ENCODE peak calls at places on chromosomes 12 and 14, in eight cellular contexts. One of them, this sample, is unnamed.

GRCh38 chr12:84779169-84779568 is 133.4 kb downstream of the SLC6A15 start:
- DNase-seq in activated CD4-positive, CD25-positive, alpha-beta regulatory T cell treated with anti-CD3 and anti-CD28 coated beads, Interleukin-2, amount 50 U/mL, for 72 hours: no peak
- DNase-seq in activated naive CD4-positive, alpha-beta T cell treated with anti-CD3 and anti-CD28 coated beads, Interleukin-2, amount 10 ng/mL, durations not matched to agents 7 days and 5 days: no peak
- DNase-seq in Calu3: no peak
- DNase-seq in stimulated activated CD4-positive, alpha-beta T cell treated with anti-CD3 and anti-CD28 coated beads, TNF-alpha, amount 100 ng/mL, for 48 hours: no peak
- DNase-seq in Caco-2: no peak
- DNase-seq in NCI-H1436: no peak
- DNase-seq in NCI-H748 treated with DMSO at 0.1 percent for 48 hours: no peak
- DNase-seq in this sample: no peak

GRCh38 chr12:68180792-68181744 is 21.5 kb upstream of the IFNG start:
- DNase-seq in activated CD4-positive, CD25-positive, alpha-beta regulatory T cell treated with anti-CD3 and anti-CD28 coated beads, Interleukin-2, amount 50 U/mL, for 72 hours: no peak
- DNase-seq in activated naive CD4-positive, alpha-beta T cell treated with anti-CD3 and anti-CD28 coated beads, Interleukin-2, amount 10 ng/mL, durations not matched to agents 7 days and 5 days: peak
- DNase-seq in Calu3: no peak
- DNase-seq in stimulated activated CD4-positive, alpha-beta T cell treated with anti-CD3 and anti-CD28 coated beads, TNF-alpha, amount 100 ng/mL, for 48 hours: no peak
- DNase-seq in Caco-2: no peak
- DNase-seq in NCI-H1436: no peak
- DNase-seq in NCI-H748 treated with DMSO at 0.1 percent for 48 hours: no peak
- DNase-seq in this sample: peak

GRCh38 chr12:116431677-116432300 is 127.4 kb upstream of the MAP1LC3B2 start:
- DNase-seq in activated CD4-positive, CD25-positive, alpha-beta regulatory T cell treated with anti-CD3 and anti-CD28 coated beads, Interleukin-2, amount 50 U/mL, for 72 hours: no peak
- DNase-seq in activated naive CD4-positive, alpha-beta T cell treated with anti-CD3 and anti-CD28 coated beads, Interleukin-2, amount 10 ng/mL, durations not matched to agents 7 days and 5 days: no peak
- DNase-seq in Calu3: no peak
- DNase-seq in stimulated activated CD4-positive, alpha-beta T cell treated with anti-CD3 and anti-CD28 coated beads, TNF-alpha, amount 100 ng/mL, for 48 hours: no peak
- DNase-seq in Caco-2: peak
- DNase-seq in NCI-H1436: no peak
- DNase-seq in NCI-H748 treated with DMSO at 0.1 percent for 48 hours: no peak
- DNase-seq in this sample: no peak

GRCh38 chr14:101009531-101009930 is 106.0 kb upstream of the RTL1 start:
- DNase-seq in activated CD4-positive, CD25-positive, alpha-beta regulatory T cell treated with anti-CD3 and anti-CD28 coated beads, Interleukin-2, amount 50 U/mL, for 72 hours: no peak
- DNase-seq in activated naive CD4-positive, alpha-beta T cell treated with anti-CD3 and anti-CD28 coated beads, Interleukin-2, amount 10 ng/mL, durations not matched to agents 7 days and 5 days: no peak
- DNase-seq in Calu3: no peak
- DNase-seq in stimulated activated CD4-positive, alpha-beta T cell treated with anti-CD3 and anti-CD28 coated beads, TNF-alpha, amount 100 ng/mL, for 48 hours: no peak
- DNase-seq in Caco-2: no peak
- DNase-seq in NCI-H1436: no peak
- DNase-seq in NCI-H748 treated with DMSO at 0.1 percent for 48 hours: no peak
- DNase-seq in this sample: no peak

GRCh38 chr12:27343255-27344000 is 10.8 kb downstream of the BMAL2 start:
- DNase-seq in activated CD4-positive, CD25-positive, alpha-beta regulatory T cell treated with anti-CD3 and anti-CD28 coated beads, Interleukin-2, amount 50 U/mL, for 72 hours: no peak
- DNase-seq in activated naive CD4-positive, alpha-beta T cell treated with anti-CD3 and anti-CD28 coated beads, Interleukin-2, amount 10 ng/mL, durations not matched to agents 7 days and 5 days: no peak
- DNase-seq in Calu3: peak
- DNase-seq in stimulated activated CD4-positive, alpha-beta T cell treated with anti-CD3 and anti-CD28 coated beads, TNF-alpha, amount 100 ng/mL, for 48 hours: no peak
- DNase-seq in Caco-2: no peak
- DNase-seq in NCI-H1436: no peak
- DNase-seq in NCI-H748 treated with DMSO at 0.1 percent for 48 hours: no peak
- DNase-seq in this sample: no peak

GRCh38 chr12:113097716-113098427 is 37.7 kb downstream of the RASAL1 start:
- DNase-seq in activated CD4-positive, CD25-positive, alpha-beta regulatory T cell treated with anti-CD3 and anti-CD28 coated beads, Interleukin-2, amount 50 U/mL, for 72 hours: no peak
- DNase-seq in activated naive CD4-positive, alpha-beta T cell treated with anti-CD3 and anti-CD28 coated beads, Interleukin-2, amount 10 ng/mL, durations not matched to agents 7 days and 5 days: no peak
- DNase-seq in Calu3: no peak
- DNase-seq in stimulated activated CD4-positive, alpha-beta T cell treated with anti-CD3 and anti-CD28 coated beads, TNF-alpha, amount 100 ng/mL, for 48 hours: no peak
- DNase-seq in Caco-2: no peak
- DNase-seq in NCI-H1436: no peak
- DNase-seq in NCI-H748 treated with DMSO at 0.1 percent for 48 hours: no peak
- DNase-seq in this sample: no peak

GRCh38 chr12:68641138-68641537 is 30.4 kb downstream of the RAP1B start:
- DNase-seq in activated CD4-positive, CD25-positive, alpha-beta regulatory T cell treated with anti-CD3 and anti-CD28 coated beads, Interleukin-2, amount 50 U/mL, for 72 hours: no peak
- DNase-seq in activated naive CD4-positive, alpha-beta T cell treated with anti-CD3 and anti-CD28 coated beads, Interleukin-2, amount 10 ng/mL, durations not matched to agents 7 days and 5 days: peak
- DNase-seq in Calu3: peak
- DNase-seq in stimulated activated CD4-positive, alpha-beta T cell treated with anti-CD3 and anti-CD28 coated beads, TNF-alpha, amount 100 ng/mL, for 48 hours: peak
- DNase-seq in Caco-2: no peak
- DNase-seq in NCI-H1436: no peak
- DNase-seq in NCI-H748 treated with DMSO at 0.1 percent for 48 hours: no peak
- DNase-seq in this sample: no peak

GRCh38 chr12:27861428-27862167 is 81.6 kb upstream of the MANSC4 start:
- DNase-seq in activated CD4-positive, CD25-positive, alpha-beta regulatory T cell treated with anti-CD3 and anti-CD28 coated beads, Interleukin-2, amount 50 U/mL, for 72 hours: no peak
- DNase-seq in activated naive CD4-positive, alpha-beta T cell treated with anti-CD3 and anti-CD28 coated beads, Interleukin-2, amount 10 ng/mL, durations not matched to agents 7 days and 5 days: no peak
- DNase-seq in Calu3: no peak
- DNase-seq in stimulated activated CD4-positive, alpha-beta T cell treated with anti-CD3 and anti-CD28 coated beads, TNF-alpha, amount 100 ng/mL, for 48 hours: no peak
- DNase-seq in Caco-2: no peak
- DNase-seq in NCI-H1436: no peak
- DNase-seq in NCI-H748 treated with DMSO at 0.1 percent for 48 hours: no peak
- DNase-seq in this sample: no peak

GRCh38 chr12:100290016-100290415 is 23.0 kb downstream of the SCYL2 start:
- DNase-seq in activated CD4-positive, CD25-positive, alpha-beta regulatory T cell treated with anti-CD3 and anti-CD28 coated beads, Interleukin-2, amount 50 U/mL, for 72 hours: no peak
- DNase-seq in activated naive CD4-positive, alpha-beta T cell treated with anti-CD3 and anti-CD28 coated beads, Interleukin-2, amount 10 ng/mL, durations not matched to agents 7 days and 5 days: no peak
- DNase-seq in Calu3: no peak
- DNase-seq in stimulated activated CD4-positive, alpha-beta T cell treated with anti-CD3 and anti-CD28 coated beads, TNF-alpha, amount 100 ng/mL, for 48 hours: no peak
- DNase-seq in Caco-2: no peak
- DNase-seq in NCI-H1436: no peak
- DNase-seq in NCI-H748 treated with DMSO at 0.1 percent for 48 hours: no peak
- DNase-seq in this sample: no peak

GRCh38 chr12:24919346-24920001 is 29.4 kb downstream of the BCAT1 start:
- DNase-seq in activated CD4-positive, CD25-positive, alpha-beta regulatory T cell treated with anti-CD3 and anti-CD28 coated beads, Interleukin-2, amount 50 U/mL, for 72 hours: no peak
- DNase-seq in activated naive CD4-positive, alpha-beta T cell treated with anti-CD3 and anti-CD28 coated beads, Interleukin-2, amount 10 ng/mL, durations not matched to agents 7 days and 5 days: no peak
- DNase-seq in Calu3: no peak
- DNase-seq in stimulated activated CD4-positive, alpha-beta T cell treated with anti-CD3 and anti-CD28 coated beads, TNF-alpha, amount 100 ng/mL, for 48 hours: no peak
- DNase-seq in Caco-2: no peak
- DNase-seq in NCI-H1436: no peak
- DNase-seq in NCI-H748 treated with DMSO at 0.1 percent for 48 hours: no peak
- DNase-seq in this sample: no peak

GRCh38 chr12:57148469-57149308 is 1.3 kb upstream of the LRP1-AS start:
- DNase-seq in activated CD4-positive, CD25-positive, alpha-beta regulatory T cell treated with anti-CD3 and anti-CD28 coated beads, Interleukin-2, amount 50 U/mL, for 72 hours: no peak
- DNase-seq in activated naive CD4-positive, alpha-beta T cell treated with anti-CD3 and anti-CD28 coated beads, Interleukin-2, amount 10 ng/mL, durations not matched to agents 7 days and 5 days: no peak
- DNase-seq in Calu3: no peak
- DNase-seq in stimulated activated CD4-positive, alpha-beta T cell treated with anti-CD3 and anti-CD28 coated beads, TNF-alpha, amount 100 ng/mL, for 48 hours: no peak
- DNase-seq in Caco-2: peak
- DNase-seq in NCI-H1436: no peak
- DNase-seq in NCI-H748 treated with DMSO at 0.1 percent for 48 hours: no peak
- DNase-seq in this sample: no peak

GRCh38 chr14:79017561-79017960 is 847.4 kb downstream of the NRXN3 start:
- DNase-seq in activated CD4-positive, CD25-positive, alpha-beta regulatory T cell treated with anti-CD3 and anti-CD28 coated beads, Interleukin-2, amount 50 U/mL, for 72 hours: no peak
- DNase-seq in activated naive CD4-positive, alpha-beta T cell treated with anti-CD3 and anti-CD28 coated beads, Interleukin-2, amount 10 ng/mL, durations not matched to agents 7 days and 5 days: no peak
- DNase-seq in Calu3: no peak
- DNase-seq in stimulated activated CD4-positive, alpha-beta T cell treated with anti-CD3 and anti-CD28 coated beads, TNF-alpha, amount 100 ng/mL, for 48 hours: no peak
- DNase-seq in Caco-2: no peak
- DNase-seq in NCI-H1436: no peak
- DNase-seq in NCI-H748 treated with DMSO at 0.1 percent for 48 hours: no peak
- DNase-seq in this sample: no peak

GRCh38 chr12:87667378-87667777 is 361.8 kb downstream of the C12orf50 start:
- DNase-seq in activated CD4-positive, CD25-positive, alpha-beta regulatory T cell treated with anti-CD3 and anti-CD28 coated beads, Interleukin-2, amount 50 U/mL, for 72 hours: no peak
- DNase-seq in activated naive CD4-positive, alpha-beta T cell treated with anti-CD3 and anti-CD28 coated beads, Interleukin-2, amount 10 ng/mL, durations not matched to agents 7 days and 5 days: no peak
- DNase-seq in Calu3: peak
- DNase-seq in stimulated activated CD4-positive, alpha-beta T cell treated with anti-CD3 and anti-CD28 coated beads, TNF-alpha, amount 100 ng/mL, for 48 hours: no peak
- DNase-seq in Caco-2: no peak
- DNase-seq in NCI-H1436: no peak
- DNase-seq in NCI-H748 treated with DMSO at 0.1 percent for 48 hours: peak
- DNase-seq in this sample: no peak

GRCh38 chr12:72586456-72586855 is 314.3 kb downstream of the TRHDE start:
- DNase-seq in activated CD4-positive, CD25-positive, alpha-beta regulatory T cell treated with anti-CD3 and anti-CD28 coated beads, Interleukin-2, amount 50 U/mL, for 72 hours: no peak
- DNase-seq in activated naive CD4-positive, alpha-beta T cell treated with anti-CD3 and anti-CD28 coated beads, Interleukin-2, amount 10 ng/mL, durations not matched to agents 7 days and 5 days: no peak
- DNase-seq in Calu3: no peak
- DNase-seq in stimulated activated CD4-positive, alpha-beta T cell treated with anti-CD3 and anti-CD28 coated beads, TNF-alpha, amount 100 ng/mL, for 48 hours: no peak
- DNase-seq in Caco-2: no peak
- DNase-seq in NCI-H1436: no peak
- DNase-seq in NCI-H748 treated with DMSO at 0.1 percent for 48 hours: no peak
- DNase-seq in this sample: no peak

GRCh38 chr12:76690916-76691700 is 72.8 kb upstream of the ZDHHC17 start:
- DNase-seq in activated CD4-positive, CD25-positive, alpha-beta regulatory T cell treated with anti-CD3 and anti-CD28 coated beads, Interleukin-2, amount 50 U/mL, for 72 hours: no peak
- DNase-seq in activated naive CD4-positive, alpha-beta T cell treated with anti-CD3 and anti-CD28 coated beads, Interleukin-2, amount 10 ng/mL, durations not matched to agents 7 days and 5 days: no peak
- DNase-seq in Calu3: no peak
- DNase-seq in stimulated activated CD4-positive, alpha-beta T cell treated with anti-CD3 and anti-CD28 coated beads, TNF-alpha, amount 100 ng/mL, for 48 hours: no peak
- DNase-seq in Caco-2: no peak
- DNase-seq in NCI-H1436: no peak
- DNase-seq in NCI-H748 treated with DMSO at 0.1 percent for 48 hours: no peak
- DNase-seq in this sample: no peak

GRCh38 chr14:53109028-53109687 is 44.0 kb downstream of the DDHD1 start:
- DNase-seq in activated CD4-positive, CD25-positive, alpha-beta regulatory T cell treated with anti-CD3 and anti-CD28 coated beads, Interleukin-2, amount 50 U/mL, for 72 hours: no peak
- DNase-seq in activated naive CD4-positive, alpha-beta T cell treated with anti-CD3 and anti-CD28 coated beads, Interleukin-2, amount 10 ng/mL, durations not matched to agents 7 days and 5 days: peak
- DNase-seq in Calu3: no peak
- DNase-seq in stimulated activated CD4-positive, alpha-beta T cell treated with anti-CD3 and anti-CD28 coated beads, TNF-alpha, amount 100 ng/mL, for 48 hours: peak
- DNase-seq in Caco-2: no peak
- DNase-seq in NCI-H1436: no peak
- DNase-seq in NCI-H748 treated with DMSO at 0.1 percent for 48 hours: no peak
- DNase-seq in this sample: no peak

GRCh38 chr14:60649815-60650381 is 621 bp upstream of the SIX1 start:
- DNase-seq in activated CD4-positive, CD25-positive, alpha-beta regulatory T cell treated with anti-CD3 and anti-CD28 coated beads, Interleukin-2, amount 50 U/mL, for 72 hours: no peak
- DNase-seq in activated naive CD4-positive, alpha-beta T cell treated with anti-CD3 and anti-CD28 coated beads, Interleukin-2, amount 10 ng/mL, durations not matched to agents 7 days and 5 days: no peak
- DNase-seq in Calu3: no peak
- DNase-seq in stimulated activated CD4-positive, alpha-beta T cell treated with anti-CD3 and anti-CD28 coated beads, TNF-alpha, amount 100 ng/mL, for 48 hours: no peak
- DNase-seq in Caco-2: no peak
- DNase-seq in NCI-H1436: no peak
- DNase-seq in NCI-H748 treated with DMSO at 0.1 percent for 48 hours: peak
- DNase-seq in this sample: no peak

GRCh38 chr12:79402626-79403025 is 288.1 kb downstream of the PAWR start:
- DNase-seq in activated CD4-positive, CD25-positive, alpha-beta regulatory T cell treated with anti-CD3 and anti-CD28 coated beads, Interleukin-2, amount 50 U/mL, for 72 hours: no peak
- DNase-seq in activated naive CD4-positive, alpha-beta T cell treated with anti-CD3 and anti-CD28 coated beads, Interleukin-2, amount 10 ng/mL, durations not matched to agents 7 days and 5 days: no peak
- DNase-seq in Calu3: no peak
- DNase-seq in stimulated activated CD4-positive, alpha-beta T cell treated with anti-CD3 and anti-CD28 coated beads, TNF-alpha, amount 100 ng/mL, for 48 hours: no peak
- DNase-seq in Caco-2: no peak
- DNase-seq in NCI-H1436: no peak
- DNase-seq in NCI-H748 treated with DMSO at 0.1 percent for 48 hours: no peak
- DNase-seq in this sample: no peak

GRCh38 chr12:12392428-12392827 is 35.5 kb downstream of the BORCS5 start:
- DNase-seq in activated CD4-positive, CD25-positive, alpha-beta regulatory T cell treated with anti-CD3 and anti-CD28 coated beads, Interleukin-2, amount 50 U/mL, for 72 hours: no peak
- DNase-seq in activated naive CD4-positive, alpha-beta T cell treated with anti-CD3 and anti-CD28 coated beads, Interleukin-2, amount 10 ng/mL, durations not matched to agents 7 days and 5 days: no peak
- DNase-seq in Calu3: no peak
- DNase-seq in stimulated activated CD4-positive, alpha-beta T cell treated with anti-CD3 and anti-CD28 coated beads, TNF-alpha, amount 100 ng/mL, for 48 hours: no peak
- DNase-seq in Caco-2: no peak
- DNase-seq in NCI-H1436: no peak
- DNase-seq in NCI-H748 treated with DMSO at 0.1 percent for 48 hours: no peak
- DNase-seq in this sample: no peak

GRCh38 chr14:34029921-34030334 is 79.1 kb upstream of the EGLN3 start:
- DNase-seq in activated CD4-positive, CD25-positive, alpha-beta regulatory T cell treated with anti-CD3 and anti-CD28 coated beads, Interleukin-2, amount 50 U/mL, for 72 hours: no peak
- DNase-seq in activated naive CD4-positive, alpha-beta T cell treated with anti-CD3 and anti-CD28 coated beads, Interleukin-2, amount 10 ng/mL, durations not matched to agents 7 days and 5 days: no peak
- DNase-seq in Calu3: no peak
- DNase-seq in stimulated activated CD4-positive, alpha-beta T cell treated with anti-CD3 and anti-CD28 coated beads, TNF-alpha, amount 100 ng/mL, for 48 hours: no peak
- DNase-seq in Caco-2: no peak
- DNase-seq in NCI-H1436: no peak
- DNase-seq in NCI-H748 treated with DMSO at 0.1 percent for 48 hours: no peak
- DNase-seq in this sample: no peak

GRCh38 chr14:99753225-99754140 is 39.7 kb upstream of the EML1 start:
- DNase-seq in activated CD4-positive, CD25-positive, alpha-beta regulatory T cell treated with anti-CD3 and anti-CD28 coated beads, Interleukin-2, amount 50 U/mL, for 72 hours: no peak
- DNase-seq in activated naive CD4-positive, alpha-beta T cell treated with anti-CD3 and anti-CD28 coated beads, Interleukin-2, amount 10 ng/mL, durations not matched to agents 7 days and 5 days: no peak
- DNase-seq in Calu3: no peak
- DNase-seq in stimulated activated CD4-positive, alpha-beta T cell treated with anti-CD3 and anti-CD28 coated beads, TNF-alpha, amount 100 ng/mL, for 48 hours: no peak
- DNase-seq in Caco-2: no peak
- DNase-seq in NCI-H1436: no peak
- DNase-seq in NCI-H748 treated with DMSO at 0.1 percent for 48 hours: no peak
- DNase-seq in this sample: no peak

GRCh38 chr12:129964826-129965457 is 61.1 kb upstream of the TMEM132D start:
- DNase-seq in activated CD4-positive, CD25-positive, alpha-beta regulatory T cell treated with anti-CD3 and anti-CD28 coated beads, Interleukin-2, amount 50 U/mL, for 72 hours: no peak
- DNase-seq in activated naive CD4-positive, alpha-beta T cell treated with anti-CD3 and anti-CD28 coated beads, Interleukin-2, amount 10 ng/mL, durations not matched to agents 7 days and 5 days: no peak
- DNase-seq in Calu3: no peak
- DNase-seq in stimulated activated CD4-positive, alpha-beta T cell treated with anti-CD3 and anti-CD28 coated beads, TNF-alpha, amount 100 ng/mL, for 48 hours: no peak
- DNase-seq in Caco-2: no peak
- DNase-seq in NCI-H1436: no peak
- DNase-seq in NCI-H748 treated with DMSO at 0.1 percent for 48 hours: peak
- DNase-seq in this sample: no peak

GRCh38 chr12:124786065-124786964 is 77.3 kb downstream of the SCARB1 start:
- DNase-seq in activated CD4-positive, CD25-positive, alpha-beta regulatory T cell treated with anti-CD3 and anti-CD28 coated beads, Interleukin-2, amount 50 U/mL, for 72 hours: no peak
- DNase-seq in activated naive CD4-positive, alpha-beta T cell treated with anti-CD3 and anti-CD28 coated beads, Interleukin-2, amount 10 ng/mL, durations not matched to agents 7 days and 5 days: no peak
- DNase-seq in Calu3: no peak
- DNase-seq in stimulated activated CD4-positive, alpha-beta T cell treated with anti-CD3 and anti-CD28 coated beads, TNF-alpha, amount 100 ng/mL, for 48 hours: no peak
- DNase-seq in Caco-2: no peak
- DNase-seq in NCI-H1436: peak
- DNase-seq in NCI-H748 treated with DMSO at 0.1 percent for 48 hours: no peak
- DNase-seq in this sample: no peak

GRCh38 chr12:119528241-119528640 is 65.3 kb upstream of the TMEM233 start:
- DNase-seq in activated CD4-positive, CD25-positive, alpha-beta regulatory T cell treated with anti-CD3 and anti-CD28 coated beads, Interleukin-2, amount 50 U/mL, for 72 hours: no peak
- DNase-seq in activated naive CD4-positive, alpha-beta T cell treated with anti-CD3 and anti-CD28 coated beads, Interleukin-2, amount 10 ng/mL, durations not matched to agents 7 days and 5 days: no peak
- DNase-seq in Calu3: no peak
- DNase-seq in stimulated activated CD4-positive, alpha-beta T cell treated with anti-CD3 and anti-CD28 coated beads, TNF-alpha, amount 100 ng/mL, for 48 hours: no peak
- DNase-seq in Caco-2: no peak
- DNase-seq in NCI-H1436: no peak
- DNase-seq in NCI-H748 treated with DMSO at 0.1 percent for 48 hours: no peak
- DNase-seq in this sample: no peak

GRCh38 chr12:26251600-26251999 is 56.2 kb downstream of the SSPN start:
- DNase-seq in activated CD4-positive, CD25-positive, alpha-beta regulatory T cell treated with anti-CD3 and anti-CD28 coated beads, Interleukin-2, amount 50 U/mL, for 72 hours: no peak
- DNase-seq in activated naive CD4-positive, alpha-beta T cell treated with anti-CD3 and anti-CD28 coated beads, Interleukin-2, amount 10 ng/mL, durations not matched to agents 7 days and 5 days: no peak
- DNase-seq in Calu3: no peak
- DNase-seq in stimulated activated CD4-positive, alpha-beta T cell treated with anti-CD3 and anti-CD28 coated beads, TNF-alpha, amount 100 ng/mL, for 48 hours: no peak
- DNase-seq in Caco-2: no peak
- DNase-seq in NCI-H1436: no peak
- DNase-seq in NCI-H748 treated with DMSO at 0.1 percent for 48 hours: no peak
- DNase-seq in this sample: no peak

GRCh38 chr12:105946541-105946940 is 192.2 kb downstream of the NUAK1 start:
- DNase-seq in activated CD4-positive, CD25-positive, alpha-beta regulatory T cell treated with anti-CD3 and anti-CD28 coated beads, Interleukin-2, amount 50 U/mL, for 72 hours: no peak
- DNase-seq in activated naive CD4-positive, alpha-beta T cell treated with anti-CD3 and anti-CD28 coated beads, Interleukin-2, amount 10 ng/mL, durations not matched to agents 7 days and 5 days: no peak
- DNase-seq in Calu3: no peak
- DNase-seq in stimulated activated CD4-positive, alpha-beta T cell treated with anti-CD3 and anti-CD28 coated beads, TNF-alpha, amount 100 ng/mL, for 48 hours: no peak
- DNase-seq in Caco-2: no peak
- DNase-seq in NCI-H1436: no peak
- DNase-seq in NCI-H748 treated with DMSO at 0.1 percent for 48 hours: no peak
- DNase-seq in this sample: no peak

GRCh38 chr12:31853520-31853919 is 105.7 kb upstream of the RESF1 start:
- DNase-seq in activated CD4-positive, CD25-positive, alpha-beta regulatory T cell treated with anti-CD3 and anti-CD28 coated beads, Interleukin-2, amount 50 U/mL, for 72 hours: no peak
- DNase-seq in activated naive CD4-positive, alpha-beta T cell treated with anti-CD3 and anti-CD28 coated beads, Interleukin-2, amount 10 ng/mL, durations not matched to agents 7 days and 5 days: no peak
- DNase-seq in Calu3: no peak
- DNase-seq in stimulated activated CD4-positive, alpha-beta T cell treated with anti-CD3 and anti-CD28 coated beads, TNF-alpha, amount 100 ng/mL, for 48 hours: no peak
- DNase-seq in Caco-2: no peak
- DNase-seq in NCI-H1436: no peak
- DNase-seq in NCI-H748 treated with DMSO at 0.1 percent for 48 hours: no peak
- DNase-seq in this sample: no peak

GRCh38 chr12:88339254-88339949 is 197.3 kb downstream of the TMTC3 start:
- DNase-seq in activated CD4-positive, CD25-positive, alpha-beta regulatory T cell treated with anti-CD3 and anti-CD28 coated beads, Interleukin-2, amount 50 U/mL, for 72 hours: no peak
- DNase-seq in activated naive CD4-positive, alpha-beta T cell treated with anti-CD3 and anti-CD28 coated beads, Interleukin-2, amount 10 ng/mL, durations not matched to agents 7 days and 5 days: no peak
- DNase-seq in Calu3: no peak
- DNase-seq in stimulated activated CD4-positive, alpha-beta T cell treated with anti-CD3 and anti-CD28 coated beads, TNF-alpha, amount 100 ng/mL, for 48 hours: no peak
- DNase-seq in Caco-2: no peak
- DNase-seq in NCI-H1436: no peak
- DNase-seq in NCI-H748 treated with DMSO at 0.1 percent for 48 hours: no peak
- DNase-seq in this sample: no peak

GRCh38 chr12:46503637-46504036 is 131.1 kb upstream of the SLC38A2 start:
- DNase-seq in activated CD4-positive, CD25-positive, alpha-beta regulatory T cell treated with anti-CD3 and anti-CD28 coated beads, Interleukin-2, amount 50 U/mL, for 72 hours: no peak
- DNase-seq in activated naive CD4-positive, alpha-beta T cell treated with anti-CD3 and anti-CD28 coated beads, Interleukin-2, amount 10 ng/mL, durations not matched to agents 7 days and 5 days: no peak
- DNase-seq in Calu3: no peak
- DNase-seq in stimulated activated CD4-positive, alpha-beta T cell treated with anti-CD3 and anti-CD28 coated beads, TNF-alpha, amount 100 ng/mL, for 48 hours: no peak
- DNase-seq in Caco-2: no peak
- DNase-seq in NCI-H1436: no peak
- DNase-seq in NCI-H748 treated with DMSO at 0.1 percent for 48 hours: no peak
- DNase-seq in this sample: no peak

GRCh38 chr14:51093371-51094281 is 1.3 kb downstream of the TRIM9 start:
- DNase-seq in activated CD4-positive, CD25-positive, alpha-beta regulatory T cell treated with anti-CD3 and anti-CD28 coated beads, Interleukin-2, amount 50 U/mL, for 72 hours: peak
- DNase-seq in activated naive CD4-positive, alpha-beta T cell treated with anti-CD3 and anti-CD28 coated beads, Interleukin-2, amount 10 ng/mL, durations not matched to agents 7 days and 5 days: peak
- DNase-seq in Calu3: no peak
- DNase-seq in stimulated activated CD4-positive, alpha-beta T cell treated with anti-CD3 and anti-CD28 coated beads, TNF-alpha, amount 100 ng/mL, for 48 hours: no peak
- DNase-seq in Caco-2: peak
- DNase-seq in NCI-H1436: peak
- DNase-seq in NCI-H748 treated with DMSO at 0.1 percent for 48 hours: peak
- DNase-seq in this sample: no peak

GRCh38 chr14:31389947-31390346 is 30.4 kb downstream of the HEATR5A start:
- DNase-seq in activated CD4-positive, CD25-positive, alpha-beta regulatory T cell treated with anti-CD3 and anti-CD28 coated beads, Interleukin-2, amount 50 U/mL, for 72 hours: no peak
- DNase-seq in activated naive CD4-positive, alpha-beta T cell treated with anti-CD3 and anti-CD28 coated beads, Interleukin-2, amount 10 ng/mL, durations not matched to agents 7 days and 5 days: no peak
- DNase-seq in Calu3: no peak
- DNase-seq in stimulated activated CD4-positive, alpha-beta T cell treated with anti-CD3 and anti-CD28 coated beads, TNF-alpha, amount 100 ng/mL, for 48 hours: no peak
- DNase-seq in Caco-2: no peak
- DNase-seq in NCI-H1436: no peak
- DNase-seq in NCI-H748 treated with DMSO at 0.1 percent for 48 hours: no peak
- DNase-seq in this sample: no peak

This sample was measured in stimulated activated effector memory CD8-positive, alpha-beta T cell treated with anti-CD3 and anti-CD28 coated beads, Interleukin-12 subunit alpha, Interleukin-12 subunit beta, amount 100 ng/mL, for 72 hours.